ENCODE peak calls at places on chromosome 6, in five cellular contexts. P, Y, J, K and O are unnamed samples.
A peak's percentile ranks its signal among the peaks of the same experiment; 100 is the strongest.

GRCh38 chr6:150027806-150028565 is 2.7 kb upstream of the RAET1L start:
- DNase-seq in P (no peak), Y (no peak), J (no peak), K (no peak), O (no peak)

GRCh38 chr6:27209167-27209566 is 38.3 kb upstream of the PRSS16 start:
- DNase-seq in P (no peak), Y (no peak), J (no peak), K (no peak), O (no peak)

GRCh38 chr6:108616973-108617372 is 56.3 kb downstream of the FOXO3 start:
- DNase-seq in P (no peak), Y (no peak), J (no peak), K (peak; percentile 58), O (no peak)

GRCh38 chr6:128513878-128514277 is 6.5 kb downstream of the PTPRK start:
- DNase-seq in P (no peak), Y (no peak), J (no peak), K (no peak), O (no peak)

GRCh38 chr6:84772428-84773132 is 8.2 kb upstream of the TBX18 start:
- DNase-seq in P (no peak), Y (peak; percentile 68), J (no peak), K (no peak), O (no peak)

GRCh38 chr6:64520050-64520449 is 884.4 kb downstream of the PHF3 start:
- DNase-seq in P (peak; percentile 69), Y (no peak), J (peak; percentile 52), K (peak; percentile 96), O (no peak)

GRCh38 chr6:150992682-150993081 is 127.2 kb downstream of the MTHFD1L start:
- DNase-seq in P (no peak), Y (no peak), J (no peak), K (no peak), O (no peak)

GRCh38 chr6:150696156-150696555 is 96.5 kb downstream of the PLEKHG1 start:
- DNase-seq in P (no peak), Y (no peak), J (no peak), K (no peak), O (no peak)

GRCh38 chr6:81265106-81265505 is 487.4 kb downstream of the TENT5A start:
- DNase-seq in P (no peak), Y (no peak), J (peak; percentile 10), K (peak; percentile 34), O (no peak)

GRCh38 chr6:14066782-14067406 is 50.7 kb upstream of the CD83 start:
- DNase-seq in P (peak; percentile 61), Y (peak; percentile 79), J (peak; percentile 82), K (peak; percentile 87), O (peak; percentile 23)

GRCh38 chr6:75611702-75612375 is 10.2 kb downstream of the SENP6 start:
- DNase-seq in P (no peak), Y (no peak), J (no peak), K (no peak), O (no peak)

GRCh38 chr6:100463685-100464161 is 998 bp downstream of the SIM1 start:
- DNase-seq in P (peak; percentile 21), Y (peak; percentile 55), J (no peak), K (no peak), O (no peak)

GRCh38 chr6:70839286-70840266 is 117.3 kb downstream of the B3GAT2 start:
- DNase-seq in P (no peak), Y (no peak), J (no peak), K (no peak), O (no peak)

GRCh38 chr6:14880052-14880451 is 365.8 kb upstream of the JARID2 start:
- DNase-seq in P (no peak), Y (no peak), J (no peak), K (no peak), O (no peak)

GRCh38 chr6:129852257-129852858 is 8.8 kb downstream of the TMEM244 start:
- DNase-seq in P (peak; percentile 90), Y (no peak), J (no peak), K (no peak), O (no peak)

GRCh38 chr6:114520976-114521375 is 178.2 kb upstream of the HS3ST5 start:
- DNase-seq in P (no peak), Y (no peak), J (no peak), K (no peak), O (no peak)

GRCh38 chr6:160858886-160859285 is 132.7 kb upstream of the MAP3K4 start:
- DNase-seq in P (no peak), Y (no peak), J (no peak), K (no peak), O (no peak)

GRCh38 chr6:148112851-148113319 is 229.8 kb upstream of the SASH1 start:
- DNase-seq in P (no peak), Y (no peak), J (no peak), K (no peak), O (no peak)

GRCh38 chr6:154361476-154361875 is 4.9 kb upstream of the IPCEF1 start:
- DNase-seq in P (no peak), Y (no peak), J (no peak), K (no peak), O (no peak)

GRCh38 chr6:87555506-87555905 is 34.3 kb downstream of the RARS2 start:
- DNase-seq in P (no peak), Y (no peak), J (no peak), K (no peak), O (no peak)

GRCh38 chr6:134223761-134224445 is 94.0 kb downstream of the SGK1 start:
- DNase-seq in P (no peak), Y (no peak), J (no peak), K (peak; percentile 19), O (no peak)

GRCh38 chr6:153106021-153106420 is 25.1 kb downstream of the RGS17 start:
- DNase-seq in P (no peak), Y (no peak), J (no peak), K (no peak), O (no peak)

GRCh38 chr6:119345114-119345513 is 4.4 kb downstream of the MAN1A1 start:
- DNase-seq in P (no peak), Y (no peak), J (no peak), K (no peak), O (no peak)

GRCh38 chr6:47741807-47742206 is 40.0 kb upstream of the OPN5 start:
- DNase-seq in P (peak; percentile 8), Y (no peak), J (peak; percentile 19), K (no peak), O (no peak)

GRCh38 chr6:69116658-69117057 is 481.6 kb downstream of the ADGRB3 start:
- DNase-seq in P (no peak), Y (no peak), J (no peak), K (no peak), O (no peak)

GRCh38 chr6:151303231-151303630 is 63.5 kb downstream of the AKAP12 start:
- DNase-seq in P (no peak), Y (no peak), J (no peak), K (no peak), O (no peak)

GRCh38 chr6:54892831-54893230 is 46.3 kb downstream of the FAM83B start:
- DNase-seq in P (no peak), Y (peak; percentile 4), J (no peak), K (peak; percentile 63), O (no peak)

GRCh38 chr6:145036848-145037567 is 698.3 kb downstream of the EPM2A start:
- DNase-seq in P (peak; percentile 19), Y (no peak), J (no peak), K (no peak), O (no peak)

GRCh38 chr6:47057830-47058540 is 15.9 kb upstream of the ADGRF1 start:
- DNase-seq in P (no peak), Y (no peak), J (no peak), K (no peak), O (no peak)

GRCh38 chr6:121849477-121849876 is 414.0 kb downstream of the GJA1 start:
- DNase-seq in P (peak; percentile 88), Y (peak; percentile 90), J (peak; percentile 81), K (peak; percentile 84), O (peak; percentile 60)
- TF ChIP-seq CTCF in P (peak; percentile 75), Y (peak; percentile 81), J (peak; percentile 60), K (peak; percentile 91), O (peak; percentile 79)

GRCh38 chr6:44353336-44353735 is 10.9 kb downstream of the SPATS1 start:
- DNase-seq in P (no peak), Y (no peak), J (peak; percentile 32), K (no peak), O (no peak)
- H3K4me2 ChIP-seq in P (no peak overlapping the region), Y (no peak overlapping the region), J (no peak overlapping the region), K (no peak overlapping the region), O (no peak overlapping the region)

DNA sequence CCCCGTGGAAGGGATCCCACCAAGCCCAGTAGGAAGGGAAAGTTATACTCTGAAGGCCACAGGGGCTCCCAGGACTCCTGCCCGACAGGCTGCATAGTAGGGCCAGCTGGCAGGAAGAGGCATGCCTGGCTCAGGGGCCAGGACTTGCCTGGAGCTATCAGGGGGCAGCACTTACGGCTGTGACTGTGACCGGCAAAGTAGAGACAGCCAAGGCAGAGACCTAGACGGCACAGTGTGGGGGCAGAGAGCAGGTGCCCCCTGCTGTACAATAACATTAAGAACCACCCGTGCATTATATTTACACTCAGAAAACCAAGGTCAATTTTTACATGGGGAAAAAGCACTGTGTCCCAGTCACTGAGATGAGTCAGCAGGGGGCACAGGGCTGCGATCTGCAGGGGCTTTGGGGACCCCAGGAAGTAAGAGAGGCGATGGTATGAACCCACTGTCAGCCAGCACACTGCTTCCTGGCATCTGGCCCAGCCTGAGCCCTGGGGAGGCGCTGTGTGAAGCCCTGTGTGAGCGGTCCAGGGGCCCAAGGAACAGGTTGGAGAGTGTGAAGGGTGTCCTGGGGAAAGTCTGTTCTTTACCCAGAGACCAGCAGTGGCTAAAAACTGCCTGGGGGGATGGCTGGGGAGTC is 9.9 kb downstream of the CCDC167 start:
- DNase-seq in P (no peak), Y (no peak), J (no peak), K (peak; percentile 10), O (no peak)
- TF ChIP-seq CTCF in P (no peak), Y (no peak), J (no peak), K (peak; percentile 5), O (peak; percentile 41)

DNA sequence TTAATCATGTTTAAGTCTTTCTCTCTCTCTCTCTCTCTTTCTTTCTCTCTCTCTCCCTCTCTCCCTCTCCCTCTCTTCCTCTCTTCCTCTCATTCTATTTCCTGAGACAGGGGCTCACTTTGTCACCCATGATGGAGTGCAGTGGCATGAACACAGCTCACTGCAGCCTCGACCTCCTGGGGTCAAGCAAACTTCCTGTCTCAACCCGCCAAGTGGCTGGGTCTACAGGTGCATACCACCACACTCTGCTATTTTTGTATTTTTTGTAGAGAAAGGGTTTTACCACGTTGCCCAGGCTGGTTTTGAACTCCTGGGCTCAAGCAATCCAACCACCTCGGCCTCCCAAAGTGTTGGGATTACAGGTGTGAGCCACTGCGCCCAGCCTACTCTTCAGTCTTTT is 15.7 kb upstream of the RPS10 start:
- DNase-seq in P (no peak), Y (no peak), J (no peak), K (no peak), O (peak; percentile 14)
- H3K4me2 ChIP-seq in P (no peak overlapping the region), Y (no peak overlapping the region), J (no peak overlapping the region), K (no peak overlapping the region), O (no peak overlapping the region)

GRCh38 chr6:162165479-162165878 is 562.1 kb downstream of the PRKN start:
- DNase-seq in P (no peak), Y (no peak), J (no peak), K (no peak), O (no peak)
- TF ChIP-seq CTCF in P (no peak), Y (no peak), J (no peak), K (no peak), O (no peak)

GRCh38 chr6:136923116-136923953 is 1.2 kb downstream of the SLC35D3 start:
- DNase-seq in P (no peak), Y (peak; percentile 10), J (peak; percentile 6), K (no peak), O (no peak)
- H3K4me2 ChIP-seq in P (no peak overlapping the region), Y (peak overlapping the region; percentile 90), J (peak overlapping the region; percentile 100), K (no peak overlapping the region), O (no peak overlapping the region)

GRCh38 chr6:131063028-131063763 is at the start of gene EPB41L2:
- DNase-seq in P (peak; percentile 91), Y (peak; percentile 97), J (peak; percentile 96), K (peak; percentile 88), O (peak; percentile 91)
- TF ChIP-seq CTCF in P (peak; percentile 19), Y (peak; percentile 31), J (no peak), K (peak; percentile 11), O (peak; percentile 35)